ENCODE peak calls at places on chromosome 1, in four cellular contexts. A, Q, Y and C are unnamed samples.

GRCh38 chr1:176205322-176205914 is 1.7 kb downstream of the COP1 start:
- DNase-seq in A (no peak), Y (no peak), Q (no peak), C (no peak)

GRCh38 chr1:115648717-115649691 is 7.2 kb downstream of the VANGL1 start:
- DNase-seq in Y (peak; percentile 39), A (no peak), Q (no peak), C (no peak)

GRCh38 chr1:204633665-204634064 is 51.9 kb downstream of the LRRN2 start:
- DNase-seq in A (no peak), Q (no peak), Y (no peak), C (no peak)

GRCh38 chr1:14441302-14441741 is 157.2 kb upstream of the KAZN start:
- DNase-seq in Y (no peak), Q (no peak), A (no peak), C (no peak)

GRCh38 chr1:114336360-114336759 is 174.6 kb downstream of the TRIM33 start:
- DNase-seq in A (no peak), Q (no peak), Y (no peak), C (no peak)

GRCh38 chr1:905811-906531 is 17.8 kb upstream of the SAMD11 start:
- DNase-seq in Y (no peak), A (no peak), Q (no peak), C (peak; percentile 48)

GRCh38 chr1:115710859-115711624 is 57.5 kb downstream of the CASQ2 start:
- DNase-seq in Q (peak; percentile 86), Y (peak; percentile 26), A (no peak), C (no peak)

GRCh38 chr1:67721650-67722291 is 36.8 kb downstream of the GADD45A start:
- DNase-seq in A (no peak), Q (no peak), Y (no peak), C (no peak)

GRCh38 chr1:76666499-76666898 is 200.8 kb upstream of the ST6GALNAC5 start:
- DNase-seq in Y (no peak), A (no peak), Q (no peak), C (no peak)

GRCh38 chr1:158285756-158286241 is 3.9 kb upstream of the CD1C start:
- DNase-seq in A (no peak), Q (no peak), Y (no peak), C (no peak)

GRCh38 chr1:204977327-204977726 is 65.7 kb upstream of the CNTN2 start:
- DNase-seq in A (no peak), Q (no peak), Y (no peak), C (no peak)

GRCh38 chr1:246067432-246068021 is 439.6 kb downstream of the SMYD3 start:
- DNase-seq in Q (no peak), A (no peak), Y (no peak), C (no peak)

GRCh38 chr1:40519517-40519916 is 10.9 kb downstream of the EXO5 start:
- DNase-seq in Q (no peak), A (no peak), Y (no peak), C (no peak)

GRCh38 chr1:173212952-173213491 is 5.9 kb upstream of the TNFSF4 start:
- DNase-seq in Q (peak; percentile 91), Y (no peak), A (no peak), C (no peak)

GRCh38 chr1:173208868-173209267 is 1.7 kb upstream of the TNFSF4 start:
- DNase-seq in Y (no peak), A (no peak), Q (no peak), C (no peak)

GRCh38 chr1:173208146-173208545 is 1.0 kb upstream of the TNFSF4 start:
- DNase-seq in Y (no peak), Q (no peak), A (no peak), C (no peak)

GRCh38 chr1:173210273-173210672 is 3.1 kb upstream of the TNFSF4 start:
- DNase-seq in Y (no peak), Q (peak; percentile 41), A (no peak), C (no peak)

DNA sequence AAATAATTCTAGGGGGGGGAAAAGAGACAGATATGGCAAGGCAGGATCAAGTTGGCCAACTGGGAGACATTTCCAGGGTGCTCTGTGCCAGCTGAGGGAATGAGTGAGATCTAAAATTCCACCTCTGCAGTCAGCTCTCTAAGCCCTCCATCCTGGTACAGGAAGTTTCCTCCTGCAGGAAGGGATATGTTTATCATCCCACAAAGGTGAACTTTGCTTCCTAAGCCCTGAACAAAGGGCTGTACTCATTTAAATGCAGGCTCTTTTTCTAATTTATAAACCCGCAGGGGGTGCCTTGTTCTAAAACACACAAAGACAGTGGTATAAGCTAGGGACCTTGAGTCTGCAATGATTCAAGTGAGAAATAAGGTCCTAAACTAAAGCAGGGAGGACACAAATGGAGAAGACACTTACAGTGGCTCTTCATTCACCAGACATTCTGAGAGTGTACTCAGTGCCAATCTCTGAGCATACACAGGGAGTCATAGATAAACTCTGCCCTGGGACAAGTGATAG is 3.6 kb upstream of the TNFSF4 start:
- DNase-seq in Q (peak; percentile 94), A (no peak), Y (no peak), C (no peak)
- TF ChIP-seq REST in Q (no peak), A (no peak), Y (no peak), C (no peak)

GRCh38 chr1:119794856-119795255 is 16.4 kb downstream of the REG4 start:
- DNase-seq in A (no peak), Y (no peak), Q (no peak), C (no peak)

GRCh38 chr1:119797137-119797536 is 14.1 kb downstream of the REG4 start:
- DNase-seq in A (no peak), Q (no peak), Y (no peak), C (no peak)

GRCh38 chr1:119795471-119795870 is 15.8 kb downstream of the REG4 start:
- DNase-seq in Y (no peak), Q (no peak), A (no peak), C (no peak)

GRCh38 chr1:119799003-119799402 is 12.3 kb downstream of the REG4 start:
- DNase-seq in Q (no peak), A (no peak), Y (no peak), C (no peak)

DNA sequence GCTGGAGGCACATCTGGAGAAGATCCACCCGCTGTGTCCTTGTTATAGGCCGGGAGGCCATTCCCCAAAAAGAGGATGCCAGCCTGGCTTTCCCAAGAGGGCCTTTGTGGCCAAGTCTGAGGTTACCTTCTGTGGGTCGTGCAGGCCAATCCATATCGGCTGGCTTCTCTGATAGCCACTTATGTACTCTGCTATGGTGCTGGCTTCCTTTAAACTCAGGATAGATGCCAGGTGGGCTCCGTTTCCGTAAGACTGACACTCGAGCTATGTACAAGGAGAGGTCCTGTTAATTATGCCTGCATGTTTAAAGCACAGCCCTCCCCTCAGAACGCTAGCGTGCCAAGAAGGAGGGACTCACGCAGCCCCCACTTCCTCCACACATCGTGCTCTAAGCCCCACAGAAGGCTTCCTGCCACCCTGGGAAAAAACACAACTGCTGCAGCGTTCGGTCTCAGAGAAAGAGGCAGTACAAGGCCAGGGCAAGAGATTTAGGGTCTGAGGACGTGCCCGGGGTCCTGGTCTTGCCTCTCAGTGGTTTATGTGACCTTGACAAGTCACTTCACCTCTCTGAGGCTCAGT is 11.6 kb downstream of the REG4 start:
- DNase-seq in Y (no peak), A (no peak), Q (no peak), C (no peak)
- TF ChIP-seq ELF1 in Y (no peak), A (no peak), Q (no peak), C (no peak)

GRCh38 chr1:178371999-178372398 is 124.8 kb downstream of the CLEC20A start:
- DNase-seq in Y (no peak), A (no peak), Q (no peak), C (no peak)
- TF ChIP-seq REST in Y (no peak), A (no peak), Q (no peak), C (no peak)

DNA sequence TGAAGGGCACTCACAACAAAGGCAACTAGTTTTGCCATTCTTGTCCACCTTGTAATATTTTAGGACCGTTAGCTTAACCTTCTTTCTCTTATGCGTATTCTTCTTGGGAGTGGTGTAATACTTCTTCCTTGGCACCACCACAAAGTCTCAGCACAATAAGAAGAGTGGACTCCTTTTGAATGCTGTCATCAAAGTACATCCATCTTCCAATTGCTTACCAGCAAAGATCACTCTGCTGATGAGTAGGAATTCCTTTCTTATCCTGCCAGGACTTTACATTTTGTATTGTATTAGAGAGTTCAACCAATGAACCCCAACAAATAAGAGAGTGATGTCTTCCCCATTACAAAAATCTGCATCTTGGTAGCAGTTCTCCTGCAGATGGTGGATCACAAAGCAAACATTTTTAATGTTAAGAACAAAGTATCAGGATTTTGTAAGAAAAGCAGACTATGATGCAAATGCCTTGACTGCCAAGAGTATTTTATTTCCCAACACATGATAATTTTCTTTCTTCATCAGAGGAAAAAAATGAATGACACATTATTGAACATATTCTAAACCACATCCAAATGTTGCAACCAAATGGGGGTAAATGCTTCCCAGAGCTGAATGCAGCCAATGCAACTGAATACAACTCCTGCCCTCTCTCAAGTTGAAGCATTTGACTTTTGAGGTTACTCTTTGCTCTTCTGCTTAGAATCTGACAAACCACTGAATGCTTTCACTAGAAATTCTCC is 5.1 kb upstream of the ARNT start:
- DNase-seq in Q (no peak), Y (no peak), A (no peak), C (no peak)
- TF ChIP-seq ELF1 in Q (no peak), Y (no peak), A (no peak), C (no peak)